ENCODE peak calls at places on chromosome 10, in nine cellular contexts. Q is PC-9; P is GM13976; J is fibroblast of mammary gland; S is upper lobe of left lung; V is CD8-positive, alpha-beta T cell; Y is neural progenitor cell; U is GM12864; N is ascending aorta. D is an unnamed sample.

GRCh38 chr10:30166929-30167328 is 107.5 kb upstream of the JCAD start:
- DNase-seq in Y (no peak), U (no peak), Q (no peak), S (no peak), V (no peak), N (no peak), P (no peak), J (no peak), D (no peak)

GRCh38 chr10:7529638-7530037 is 118.8 kb upstream of the SFMBT2 start:
- DNase-seq in V (no peak), U (no peak), S (no peak), Y (peak), J (no peak), N (no peak), P (no peak), Q (no peak), D (no peak)

GRCh38 chr10:123868058-123868995 is 23.3 kb downstream of the CPXM2 start:
- DNase-seq in S (peak), V (no peak), U (no peak), J (no peak), P (no peak), N (peak), Y (no peak), Q (no peak), D (no peak)

GRCh38 chr10:119299531-119299930 is 92.2 kb downstream of the GRK5 start:
- DNase-seq in U (no peak), J (peak), S (no peak), V (no peak), N (no peak), P (no peak), Q (no peak), Y (no peak), D (no peak)

GRCh38 chr10:64265961-64266360 is 744.8 kb downstream of the REEP3 start:
- DNase-seq in J (no peak), P (no peak), Q (no peak), U (no peak), N (no peak), Y (no peak), V (no peak), S (no peak), D (no peak)

GRCh38 chr10:70928140-70928539 is 39.8 kb upstream of the PCBD1 start:
- DNase-seq in U (no peak), N (no peak), Q (no peak), P (no peak), S (no peak), J (no peak), Y (no peak), V (no peak), D (no peak)

GRCh38 chr10:1498746-1499343 is 238.5 kb downstream of the ADARB2 start:
- DNase-seq in S (no peak), V (no peak), U (no peak), P (no peak), Q (no peak), J (peak), N (no peak), Y (no peak), D (no peak)

GRCh38 chr10:124231188-124232135 is 138.1 kb upstream of the CHST15 start:
- DNase-seq in Q (no peak), J (no peak), P (peak), N (peak), U (no peak), V (no peak), S (no peak), Y (no peak), D (peak)

GRCh38 chr10:114393482-114393881 is 10.8 kb downstream of the AFAP1L2 start:
- DNase-seq in V (no peak), N (peak), Y (no peak), U (no peak), S (no peak), P (no peak), J (peak), Q (no peak), D (no peak)

GRCh38 chr10:124690971-124691370 is 53.2 kb downstream of the FAM53B start:
- DNase-seq in J (no peak), N (no peak), Q (no peak), S (no peak), V (no peak), P (no peak), U (no peak), Y (no peak), D (no peak)

GRCh38 chr10:122421747-122422146 is 32.7 kb upstream of the ARMS2 start:
- DNase-seq in P (no peak), S (no peak), J (no peak), Q (no peak), N (no peak), Y (no peak), U (no peak), V (no peak), D (no peak)

GRCh38 chr10:11345224-11346054 is 266.0 kb downstream of the USP6NL start:
- DNase-seq in V (no peak), P (no peak), U (peak), N (peak), S (peak), J (peak), Q (no peak), Y (peak), D (no peak)

GRCh38 chr10:101595591-101596433 is 7.7 kb downstream of the DPCD start:
- DNase-seq in P (no peak), V (no peak), U (no peak), Y (no peak), J (no peak), Q (no peak), N (no peak), S (no peak), D (no peak)

GRCh38 chr10:111078505-111079185 is 1.8 kb downstream of the ADRA2A start:
- DNase-seq in J (no peak), Y (peak), Q (no peak), U (no peak), V (no peak), S (no peak), P (no peak), N (no peak), D (peak)

GRCh38 chr10:124449170-124450009 is 445 bp downstream of the NKX1-2 start:
- DNase-seq in V (no peak), U (no peak), J (no peak), N (no peak), Y (peak), S (no peak), P (no peak), Q (peak), D (no peak)

GRCh38 chr10:42801135-42801534 is 18.5 kb downstream of the BMS1 start:
- DNase-seq in J (peak), Y (no peak), P (no peak), N (no peak), Q (no peak), U (no peak), S (no peak), V (no peak), D (no peak)

GRCh38 chr10:112949875-112950507 is at the start of gene TCF7L2:
- DNase-seq in S (peak), Q (peak), J (peak), V (peak), N (peak), Y (peak), P (peak), U (no peak), D (peak)

GRCh38 chr10:13589316-13589715 is 2.6 kb downstream of the PRPF18 start:
- DNase-seq in Y (no peak), N (no peak), Q (no peak), U (no peak), V (no peak), J (peak), P (no peak), S (no peak), D (no peak)

GRCh38 chr10:91298224-91298862 is 77.9 kb downstream of the PCGF5 start:
- DNase-seq in U (peak), Q (peak), P (peak), J (peak), V (peak), S (peak), N (peak), Y (peak), D (peak)

GRCh38 chr10:91295346-91295745 is 74.9 kb downstream of the PCGF5 start:
- DNase-seq in V (no peak), Y (no peak), U (no peak), J (no peak), N (no peak), S (no peak), P (no peak), Q (no peak), D (no peak)

GRCh38 chr10:91294134-91294906 is 73.9 kb downstream of the PCGF5 start:
- DNase-seq in Y (no peak), N (no peak), Q (no peak), U (no peak), P (no peak), J (no peak), V (no peak), S (no peak), D (no peak)

GRCh38 chr10:91300011-91300575 is 79.6 kb downstream of the PCGF5 start:
- DNase-seq in Q (peak), J (no peak), V (no peak), Y (no peak), S (no peak), P (no peak), U (no peak), N (no peak), D (no peak)

DNA sequence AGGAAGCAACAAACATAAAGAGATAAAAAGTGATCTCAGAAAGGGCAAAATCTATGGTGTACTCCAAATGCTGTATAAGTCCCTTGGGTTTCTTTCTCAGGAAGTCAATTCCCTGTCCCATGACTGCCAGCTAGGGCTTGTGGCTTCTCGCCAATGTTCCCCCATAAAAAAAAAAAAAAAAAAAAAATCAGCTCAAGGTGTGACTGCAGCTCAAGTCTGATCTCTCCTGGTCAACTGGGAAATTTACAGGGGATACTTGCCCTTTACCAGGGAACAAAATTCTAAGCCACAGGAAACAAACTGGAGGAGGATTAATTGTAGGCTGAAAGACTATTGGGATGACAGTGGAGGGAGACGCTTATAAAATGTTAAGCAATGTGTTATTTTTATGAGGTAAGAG is 76.0 kb downstream of the PCGF5 start:
- DNase-seq in N (no peak), S (no peak), Q (peak), Y (peak), J (peak), U (no peak), P (peak), V (no peak), D (no peak)
- TF ChIP-seq CTCF in N (no peak), S (no peak), Q (peak), Y (peak), J (peak), U (peak), P (no peak), V (no peak), D (peak)

GRCh38 chr10:88386204-88386877 is 196.8 kb downstream of the RNLS start:
- DNase-seq in S (no peak), N (no peak), V (no peak), U (peak), P (peak), Y (no peak), J (peak), Q (peak), D (peak)

GRCh38 chr10:88386878-88387773 is 196.0 kb downstream of the RNLS start:
- DNase-seq in Q (no peak), S (peak), Y (peak), P (peak), V (no peak), N (peak), U (peak), J (peak), D (peak)

GRCh38 chr10:88390041-88390440 is 193.1 kb downstream of the RNLS start:
- DNase-seq in U (no peak), Y (no peak), Q (no peak), P (no peak), S (no peak), V (no peak), N (no peak), J (no peak), D (no peak)

GRCh38 chr10:88392222-88392621 is 190.9 kb downstream of the RNLS start:
- DNase-seq in J (no peak), Y (no peak), S (no peak), V (no peak), Q (no peak), U (peak), N (no peak), P (peak), D (peak)

DNA sequence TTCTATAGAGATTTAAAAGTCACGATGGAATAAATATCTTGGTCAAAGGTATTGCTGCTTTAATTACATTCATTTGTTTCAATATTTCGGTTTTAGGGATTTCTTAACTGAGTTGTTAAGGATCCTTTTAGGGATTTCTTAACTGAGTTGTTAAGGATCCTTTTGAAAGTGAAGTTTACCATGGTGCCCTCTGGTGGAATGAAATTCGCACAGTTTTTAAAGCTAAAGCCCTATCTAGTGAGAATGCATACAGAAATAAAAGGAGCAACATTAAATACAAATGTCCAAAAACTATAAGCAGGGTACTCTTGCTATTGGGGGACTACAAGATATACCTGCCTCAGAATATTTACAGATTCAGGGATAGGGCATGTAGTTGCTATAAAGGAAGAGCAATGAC is 193.7 kb downstream of the RNLS start:
- DNase-seq in V (peak), U (peak), Y (peak), S (peak), N (peak), Q (no peak), P (no peak), J (peak), D (no peak)
- TF ChIP-seq CTCF in V (peak), U (peak), Y (peak), S (peak), N (peak), Q (peak), P (peak), J (peak), D (peak)

DNA sequence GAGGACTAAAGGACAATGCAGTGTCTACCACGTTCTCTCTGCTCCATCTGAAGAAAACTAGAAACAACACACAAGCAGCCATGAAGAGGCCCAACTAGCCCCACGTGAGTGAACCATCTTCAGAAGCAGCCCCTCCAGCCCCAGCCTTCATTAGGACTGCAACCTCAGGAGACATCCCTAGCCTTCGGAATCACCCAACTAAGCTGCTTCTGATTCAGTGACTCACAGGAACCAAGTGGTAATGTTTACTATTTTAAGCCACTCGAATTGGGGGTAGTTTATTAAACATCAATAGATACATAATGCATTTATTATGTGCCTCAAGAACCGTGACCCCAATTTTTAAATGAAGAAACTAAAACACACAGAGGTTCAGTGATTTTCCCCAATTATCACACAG is 22.6 kb downstream of the ARHGAP12 start:
- DNase-seq in Y (no peak), P (no peak), J (peak), S (no peak), V (no peak), Q (no peak), U (no peak), N (no peak), D (no peak)
- TF ChIP-seq CTCF in Y (no peak), P (no peak), J (no peak), S (no peak), V (no peak), Q (no peak), U (no peak), N (no peak), D (no peak)

GRCh38 chr10:21021843-21022594 is 124.9 kb upstream of the NEBL start:
- DNase-seq in N (no peak), Y (peak), P (no peak), U (no peak), S (no peak), J (no peak), V (no peak), Q (no peak), D (no peak)
- TF ChIP-seq CTCF in N (no peak), Y (peak), P (no peak), U (peak), S (no peak), J (peak), V (no peak), Q (no peak), D (no peak)

GRCh38 chr10:5293691-5294550 is 70.8 kb upstream of the UCN3 start:
- DNase-seq in V (peak), N (peak), Q (no peak), J (peak), S (peak), Y (peak), U (no peak), P (peak), D (peak)
- TF ChIP-seq CTCF in V (peak), N (no peak), Q (no peak), J (peak), S (peak), Y (peak), U (peak), P (peak), D (peak)

GRCh38 chr10:36612436-36612835 is 513.0 kb upstream of the ANKRD30A start:
- DNase-seq in N (no peak), P (no peak), U (no peak), V (no peak), J (no peak), Q (no peak), Y (peak), S (no peak), D (no peak)
- TF ChIP-seq CTCF in N (no peak), P (no peak), U (no peak), V (no peak), J (no peak), Q (no peak), Y (peak), S (no peak), D (no peak)

D was measured in GM10248.